ENCODE peak calls at places on chromosomes 7 and 10, in eight cellular contexts. L, P, Q, C, W, D, R and G are unnamed samples.

GRCh38 chr7:2709553-2710165 is 21.7 kb downstream of the AMZ1 start:
- DNase-seq in L (peak; percentile 95), P (peak; percentile 26), Q (peak; percentile 81), C (peak; percentile 45), W (no peak), D (peak; percentile 43), R (peak; percentile 90), G (no peak)

GRCh38 chr7:108132551-108133265 is 2.5 kb upstream of the LAMB4 start:
- DNase-seq in L (no peak), P (no peak), Q (no peak), C (no peak), W (no peak), D (no peak), R (peak; percentile 18), G (no peak)

GRCh38 chr10:44966816-44967509 is 7.4 kb downstream of the RASSF4 start:
- DNase-seq in L (no peak), P (no peak), Q (no peak), C (no peak), W (no peak), D (no peak), R (no peak), G (peak; percentile 57)

GRCh38 chr7:156474241-156474743 is 166.3 kb upstream of the RNF32 start:
- DNase-seq in L (peak; percentile 8), P (no peak), Q (peak; percentile 9), C (no peak), W (no peak), D (no peak), R (no peak), G (peak; percentile 50)

GRCh38 chr10:8670461-8670860 is 616.0 kb downstream of the GATA3 start:
- DNase-seq in L (no peak), P (no peak), Q (no peak), C (no peak), W (no peak), D (no peak), R (no peak), G (no peak)

GRCh38 chr7:7271094-7271874 is 88.9 kb downstream of the C1GALT1 start:
- DNase-seq in L (no peak), P (no peak), Q (no peak), C (peak; percentile 30), W (no peak), D (no peak), R (no peak), G (no peak)

GRCh38 chr7:143477501-143478150 is at the start of gene TAS2R41:
- DNase-seq in L (no peak), P (no peak), Q (peak; percentile 71), C (no peak), W (no peak), D (no peak), R (no peak), G (no peak)

GRCh38 chr7:19482628-19483027 is 226.2 kb downstream of the POLR1F start:
- DNase-seq in L (no peak), P (no peak), Q (no peak), C (no peak), W (no peak), D (no peak), R (no peak), G (no peak)

GRCh38 chr10:132989476-132990415 is 47.4 kb upstream of the CFAP46 start:
- DNase-seq in L (no peak), P (no peak), Q (no peak), C (no peak), W (no peak), D (no peak), R (no peak), G (no peak)

GRCh38 chr7:66896441-66896840 is 24.6 kb upstream of the TMEM248 start:
- DNase-seq in L (no peak), P (no peak), Q (no peak), C (no peak), W (no peak), D (no peak), R (no peak), G (no peak)

GRCh38 chr10:132488231-132488821 is 49.3 kb upstream of the INPP5A start:
- DNase-seq in L (no peak), P (no peak), Q (no peak), C (no peak), W (no peak), D (no peak), R (no peak), G (no peak)

GRCh38 chr7:137930616-137931015 is 71.3 kb downstream of the CREB3L2 start:
- DNase-seq in L (no peak), P (no peak), Q (no peak), C (peak; percentile 80), W (no peak), D (peak; percentile 93), R (no peak), G (no peak)

GRCh38 chr10:69901623-69902505 is 100.2 kb downstream of the COL13A1 start:
- DNase-seq in L (peak; percentile 30), P (peak; percentile 28), Q (peak; percentile 79), C (peak; percentile 64), W (no peak), D (peak; percentile 51), R (peak; percentile 51), G (peak; percentile 63)

GRCh38 chr7:149284850-149285580 is 23.0 kb downstream of the ZNF783 start:
- DNase-seq in L (peak; percentile 92), P (peak; percentile 64), Q (peak; percentile 97), C (peak; percentile 80), W (peak; percentile 79), D (peak; percentile 79), R (peak; percentile 90), G (peak; percentile 94)

GRCh38 chr10:17599089-17599488 is 18.1 kb downstream of the HACD1 start:
- DNase-seq in L (peak; percentile 33), P (peak; percentile 13), Q (peak; percentile 8), C (peak; percentile 27), W (no peak), D (peak; percentile 45), R (no peak), G (no peak)

DNA sequence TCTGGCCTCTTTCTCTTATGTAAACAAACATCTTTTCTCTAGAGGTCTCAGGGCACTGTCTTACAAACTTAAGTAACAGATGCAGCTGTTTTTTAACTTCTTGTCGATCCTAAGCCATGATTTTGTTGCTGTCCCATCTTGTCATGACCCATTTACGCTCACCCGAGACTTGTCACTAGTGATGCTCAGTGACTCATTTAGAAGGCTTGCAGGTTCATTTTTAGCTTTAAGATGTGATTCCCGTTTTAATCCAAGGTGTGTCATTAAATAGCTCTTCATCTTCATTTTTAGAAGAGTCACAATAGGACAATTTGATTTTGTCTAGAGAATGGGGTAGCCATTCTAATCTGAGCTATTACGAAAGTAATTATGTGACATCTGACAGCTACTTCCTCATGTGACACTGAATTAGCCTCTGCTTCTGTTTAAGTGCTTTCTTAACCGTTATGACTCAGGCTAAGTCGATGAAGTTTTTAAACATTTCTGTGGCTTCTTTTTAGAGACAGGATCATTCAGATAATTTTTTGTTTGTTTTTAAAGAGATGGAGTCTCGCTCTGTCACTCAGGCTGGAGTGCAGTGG is 42.7 kb downstream of the SPDYE5 start:
- DNase-seq in L (peak; percentile 73), P (no peak), Q (no peak), C (peak; percentile 72), W (no peak), D (peak; percentile 10), R (no peak), G (no peak)
- H3K4me3 ChIP-seq in L (peak overlapping the region; percentile 27), P (no peak overlapping the region), Q (no peak overlapping the region), C (no peak overlapping the region), W (no peak overlapping the region), D (no peak overlapping the region), R (no peak overlapping the region), G (no peak overlapping the region)

GRCh38 chr7:128170461-128170860 is 70.6 kb upstream of the LEP start:
- DNase-seq in L (no peak), P (no peak), Q (no peak), C (no peak), W (no peak), D (no peak), R (no peak), G (no peak)

GRCh38 chr7:128167316-128167691 is 73.8 kb upstream of the LEP start:
- DNase-seq in L (no peak), P (no peak), Q (peak; percentile 8), C (peak; percentile 37), W (no peak), D (peak; percentile 52), R (no peak), G (no peak)

GRCh38 chr7:128166603-128167315 is 74.3 kb upstream of the LEP start:
- DNase-seq in L (no peak), P (no peak), Q (no peak), C (peak; percentile 7), W (no peak), D (no peak), R (no peak), G (no peak)

GRCh38 chr7:128167791-128168666 is 73.0 kb upstream of the LEP start:
- DNase-seq in L (no peak), P (no peak), Q (no peak), C (no peak), W (no peak), D (no peak), R (no peak), G (no peak)

DNA sequence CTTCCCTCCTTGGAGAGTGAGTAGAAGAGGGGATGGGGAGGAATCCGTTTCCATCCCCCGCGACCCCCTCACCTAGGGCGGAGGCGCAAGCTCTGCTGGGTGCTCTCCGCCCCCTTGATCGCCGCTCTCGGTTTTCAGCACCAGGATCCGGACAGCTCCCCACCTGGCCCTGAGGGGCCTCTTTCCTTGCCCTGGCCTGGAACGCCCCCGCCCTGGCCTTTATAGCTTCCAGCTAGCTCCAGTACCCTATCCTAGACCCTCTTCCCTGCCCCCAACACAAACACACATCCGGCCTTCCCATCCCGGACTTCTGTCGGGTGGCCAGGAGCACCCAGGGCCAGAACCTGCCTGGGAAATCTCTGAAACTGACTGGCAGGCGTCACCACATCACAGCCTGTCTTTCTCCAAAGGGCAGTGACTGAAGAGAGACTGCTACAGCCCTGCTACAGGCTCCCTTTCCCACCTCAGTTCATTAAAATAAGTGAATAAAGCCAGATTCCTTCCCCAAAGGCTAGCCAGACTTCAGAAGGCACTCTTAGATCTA is 72.3 kb upstream of the LEP start:
- DNase-seq in L (no peak), P (no peak), Q (no peak), C (peak; percentile 7), W (no peak), D (peak; percentile 10), R (peak; percentile 78), G (no peak)
- H3K4me3 ChIP-seq in L (no peak overlapping the region), P (no peak overlapping the region), Q (no peak overlapping the region), C (no peak overlapping the region), W (no peak overlapping the region), D (no peak overlapping the region), R (peak overlapping the region; percentile 51), G (no peak overlapping the region)

DNA sequence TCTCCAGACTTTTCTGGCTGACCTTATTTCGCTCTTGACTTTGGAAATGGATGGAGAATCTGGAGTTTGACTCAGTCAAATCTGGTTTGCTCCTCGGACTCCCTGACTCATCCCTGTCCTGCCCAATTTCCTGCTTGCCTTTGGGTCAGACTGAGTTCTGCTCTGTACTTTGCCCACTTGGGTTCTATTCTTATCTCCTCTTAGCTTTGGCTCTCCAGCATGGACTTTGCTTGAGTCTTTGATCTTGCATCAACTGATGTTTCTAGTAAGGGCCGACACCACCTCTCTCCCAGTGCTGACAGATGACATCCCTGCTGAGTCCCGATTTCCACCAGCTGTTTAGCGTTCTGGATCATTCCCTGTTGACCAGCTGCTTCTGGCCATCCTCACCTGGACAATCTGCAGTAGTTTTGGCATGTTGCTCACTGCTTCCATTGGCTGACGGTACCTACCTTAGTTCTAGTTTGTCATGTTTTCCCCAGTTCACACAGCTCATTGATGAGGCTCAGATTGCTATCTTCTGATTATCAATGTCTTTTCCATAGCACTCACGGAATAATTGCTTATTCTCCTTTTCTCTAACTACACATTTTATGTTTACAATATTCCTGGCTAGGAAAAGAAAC is 335.4 kb downstream of the SUGCT start:
- DNase-seq in L (no peak), P (no peak), Q (peak; percentile 78), C (peak; percentile 54), W (no peak), D (peak; percentile 56), R (no peak), G (no peak)
- H3K4me3 ChIP-seq in L (no peak overlapping the region), P (no peak overlapping the region), Q (no peak overlapping the region), C (no peak overlapping the region), W (peak overlapping the region; percentile 3), D (no peak overlapping the region), R (no peak overlapping the region), G (no peak overlapping the region)

GRCh38 chr10:30784896-30785605 is 155.5 kb upstream of the LYZL2 start:
- DNase-seq in L (peak; percentile 56), P (no peak), Q (peak; percentile 21), C (peak; percentile 71), W (peak; percentile 54), D (peak; percentile 64), R (peak; percentile 74), G (peak; percentile 90)
- H3K4me3 ChIP-seq in L (peak overlapping the region; percentile 63), P (no peak overlapping the region), Q (peak overlapping the region; percentile 40), C (peak overlapping the region; percentile 51), W (peak overlapping the region; percentile 83), D (peak overlapping the region; percentile 49), R (peak overlapping the region; percentile 39), G (peak overlapping the region; percentile 77)